ENCODE peak calls at places on chromosome 13, in ten cellular contexts. K, S, F, X, C, O, M, E, A and T are unnamed samples.

GRCh38 chr13:70249332-70250064 is 141.2 kb upstream of the KLHL1 start:
- DNase-seq in K (no peak), S (no peak), F (no peak), X (no peak), C (peak), O (no peak), M (no peak), E (peak), A (no peak), T (no peak)

GRCh38 chr13:79090552-79091159 is 315.4 kb downstream of the RBM26 start:
- DNase-seq in K (no peak), S (no peak), F (no peak), X (no peak), C (no peak), O (no peak), M (no peak), E (no peak), A (no peak), T (no peak)

GRCh38 chr13:29411493-29411892 is 184.0 kb downstream of the SLC7A1 start:
- DNase-seq in K (no peak), S (no peak), F (no peak), X (no peak), C (no peak), O (no peak), M (no peak), E (peak), A (no peak), T (no peak)

GRCh38 chr13:110397445-110397844 is 90.4 kb downstream of the COL4A2 start:
- DNase-seq in K (peak), S (no peak), F (no peak), X (peak), C (no peak), O (peak), M (peak), E (peak), A (no peak), T (no peak)

GRCh38 chr13:60654405-60654804 is 257.4 kb downstream of the TDRD3 start:
- DNase-seq in K (peak), S (no peak), F (no peak), X (peak), C (no peak), O (peak), M (no peak), E (peak), A (no peak), T (no peak)

GRCh38 chr13:72804301-72804700 is 22.4 kb downstream of the PIBF1 start:
- DNase-seq in K (no peak), S (no peak), F (no peak), X (no peak), C (no peak), O (no peak), M (no peak), E (no peak), A (no peak), T (no peak)

GRCh38 chr13:46638262-46638661 is 85.3 kb downstream of the LRCH1 start:
- DNase-seq in K (no peak), S (no peak), F (no peak), X (no peak), C (no peak), O (no peak), M (no peak), E (no peak), A (no peak), T (no peak)

GRCh38 chr13:32811297-32811800 is 204.9 kb upstream of the KL start:
- DNase-seq in K (peak), S (peak), F (no peak), X (peak), C (no peak), O (no peak), M (no peak), E (no peak), A (peak), T (no peak)

GRCh38 chr13:75771818-75772217 is 135.7 kb downstream of the LMO7 start:
- DNase-seq in K (peak), S (no peak), F (no peak), X (peak), C (peak), O (no peak), M (no peak), E (peak), A (no peak), T (peak)

GRCh38 chr13:27927444-27928352 is 7.9 kb downstream of the PDX1 start:
- DNase-seq in K (no peak), S (no peak), F (no peak), X (no peak), C (no peak), O (no peak), M (no peak), E (no peak), A (no peak), T (no peak)

GRCh38 chr13:46963874-46964273 is 67.0 kb upstream of the HTR2A start:
- DNase-seq in K (no peak), S (no peak), F (no peak), X (no peak), C (no peak), O (peak), M (no peak), E (no peak), A (no peak), T (no peak)